ENCODE peak calls at places on chromosomes 3 and 15, in nine cellular contexts. One of them, this sample, is unnamed.

GRCh38 chr3:109127533-109127932 is 9.0 kb upstream of the C3orf85 start:
- DNase-seq in K562: no peak
- DNase-seq in hepatocyte: no peak
- DNase-seq in sigmoid colon: no peak
- DNase-seq in cardiac muscle cell: no peak
- DNase-seq in psoas muscle: no peak
- DNase-seq in kidney: no peak
- DNase-seq in thoracic aorta: no peak
- DNase-seq in heart left ventricle: no peak
- DNase-seq in this sample: no peak

GRCh38 chr15:69824075-69824876 is 273.4 kb downstream of the TLE3 start:
- DNase-seq in K562: no peak
- DNase-seq in hepatocyte: no peak
- DNase-seq in sigmoid colon: no peak
- DNase-seq in cardiac muscle cell: no peak
- DNase-seq in psoas muscle: no peak
- DNase-seq in kidney: no peak
- DNase-seq in thoracic aorta: no peak
- DNase-seq in heart left ventricle: no peak
- DNase-seq in this sample: no peak

GRCh38 chr15:74961616-74962015 is 5.0 kb upstream of the RPP25 start:
- DNase-seq in K562: no peak
- DNase-seq in hepatocyte: no peak
- DNase-seq in sigmoid colon: no peak
- DNase-seq in cardiac muscle cell: no peak
- DNase-seq in psoas muscle: no peak
- DNase-seq in kidney: peak
- DNase-seq in thoracic aorta: no peak
- DNase-seq in heart left ventricle: no peak
- DNase-seq in this sample: no peak

GRCh38 chr15:75725719-75726607 is 13.3 kb upstream of the CSPG4 start:
- DNase-seq in K562: no peak
- DNase-seq in hepatocyte: no peak
- DNase-seq in sigmoid colon: peak
- DNase-seq in cardiac muscle cell: no peak
- DNase-seq in psoas muscle: no peak
- DNase-seq in kidney: peak
- DNase-seq in thoracic aorta: no peak
- DNase-seq in heart left ventricle: peak
- DNase-seq in this sample: peak

GRCh38 chr3:50472958-50473357 is 30.5 kb downstream of the CACNA2D2 start:
- DNase-seq in K562: no peak
- DNase-seq in hepatocyte: no peak
- DNase-seq in sigmoid colon: no peak
- DNase-seq in cardiac muscle cell: no peak
- DNase-seq in psoas muscle: no peak
- DNase-seq in kidney: no peak
- DNase-seq in thoracic aorta: no peak
- DNase-seq in heart left ventricle: no peak
- DNase-seq in this sample: no peak

GRCh38 chr15:72796515-72797337 is 13.2 kb upstream of the ADPGK start:
- DNase-seq in K562: peak
- DNase-seq in hepatocyte: peak
- DNase-seq in sigmoid colon: no peak
- DNase-seq in cardiac muscle cell: peak
- DNase-seq in psoas muscle: peak
- DNase-seq in kidney: peak
- DNase-seq in thoracic aorta: no peak
- DNase-seq in heart left ventricle: peak
- DNase-seq in this sample: peak

GRCh38 chr3:190378240-190378891 is 9.6 kb upstream of the CLDN16 start:
- DNase-seq in K562: no peak
- DNase-seq in hepatocyte: no peak
- DNase-seq in sigmoid colon: no peak
- DNase-seq in cardiac muscle cell: peak
- DNase-seq in psoas muscle: peak
- DNase-seq in kidney: no peak
- DNase-seq in thoracic aorta: no peak
- DNase-seq in heart left ventricle: no peak
- DNase-seq in this sample: no peak

GRCh38 chr3:4501991-4502390 is 8.8 kb downstream of the ITPR1 start:
- DNase-seq in K562: no peak
- DNase-seq in hepatocyte: no peak
- DNase-seq in sigmoid colon: no peak
- DNase-seq in cardiac muscle cell: no peak
- DNase-seq in psoas muscle: no peak
- DNase-seq in kidney: no peak
- DNase-seq in thoracic aorta: no peak
- DNase-seq in heart left ventricle: no peak
- DNase-seq in this sample: no peak

GRCh38 chr3:131543714-131544113 is 40.9 kb upstream of the MRPL3 start:
- DNase-seq in K562: no peak
- DNase-seq in hepatocyte: peak
- DNase-seq in sigmoid colon: peak
- DNase-seq in cardiac muscle cell: peak
- DNase-seq in psoas muscle: peak
- DNase-seq in kidney: peak
- DNase-seq in thoracic aorta: peak
- DNase-seq in heart left ventricle: peak
- DNase-seq in this sample: no peak

GRCh38 chr15:57867970-57868791 is 161.7 kb downstream of the POLR2M start:
- DNase-seq in K562: no peak
- DNase-seq in hepatocyte: no peak
- DNase-seq in sigmoid colon: no peak
- DNase-seq in cardiac muscle cell: no peak
- DNase-seq in psoas muscle: no peak
- DNase-seq in kidney: no peak
- DNase-seq in thoracic aorta: no peak
- DNase-seq in heart left ventricle: no peak
- DNase-seq in this sample: no peak

GRCh38 chr15:74442604-74443003 is 8.8 kb upstream of the SEMA7A start:
- DNase-seq in K562: no peak
- DNase-seq in hepatocyte: no peak
- DNase-seq in sigmoid colon: no peak
- DNase-seq in cardiac muscle cell: no peak
- DNase-seq in psoas muscle: no peak
- DNase-seq in kidney: no peak
- DNase-seq in thoracic aorta: no peak
- DNase-seq in heart left ventricle: no peak
- DNase-seq in this sample: no peak

GRCh38 chr3:110946810-110947209 is 124.8 kb upstream of the NECTIN3 start:
- DNase-seq in K562: no peak
- DNase-seq in hepatocyte: no peak
- DNase-seq in sigmoid colon: no peak
- DNase-seq in cardiac muscle cell: no peak
- DNase-seq in psoas muscle: no peak
- DNase-seq in kidney: no peak
- DNase-seq in thoracic aorta: no peak
- DNase-seq in heart left ventricle: no peak
- DNase-seq in this sample: no peak

GRCh38 chr15:80990955-80991354 is 1.3 kb upstream of the MESD start:
- DNase-seq in K562: no peak
- DNase-seq in hepatocyte: no peak
- DNase-seq in sigmoid colon: no peak
- DNase-seq in cardiac muscle cell: no peak
- DNase-seq in psoas muscle: no peak
- DNase-seq in kidney: no peak
- DNase-seq in thoracic aorta: no peak
- DNase-seq in heart left ventricle: no peak
- DNase-seq in this sample: no peak
- H3K27ac ChIP-seq in K562: peak
- H3K27ac ChIP-seq in hepatocyte: no peak
- H3K27ac ChIP-seq in sigmoid colon: peak
- H3K27ac ChIP-seq in cardiac muscle cell: no peak
- H3K27ac ChIP-seq in psoas muscle: peak
- H3K27ac ChIP-seq in kidney: no peak
- H3K27ac ChIP-seq in thoracic aorta: peak
- H3K27ac ChIP-seq in heart left ventricle: peak
- H3K27ac ChIP-seq in this sample: peak

GRCh38 chr15:90211440-90212168 is 10.5 kb downstream of the SEMA4B start:
- DNase-seq in K562: peak
- DNase-seq in hepatocyte: peak
- DNase-seq in sigmoid colon: no peak
- DNase-seq in cardiac muscle cell: no peak
- DNase-seq in psoas muscle: no peak
- DNase-seq in kidney: peak
- DNase-seq in thoracic aorta: no peak
- DNase-seq in heart left ventricle: no peak
- DNase-seq in this sample: no peak

GRCh38 chr15:90209591-90209990 is 8.5 kb downstream of the SEMA4B start:
- DNase-seq in K562: no peak
- DNase-seq in hepatocyte: no peak
- DNase-seq in sigmoid colon: no peak
- DNase-seq in cardiac muscle cell: no peak
- DNase-seq in psoas muscle: no peak
- DNase-seq in kidney: peak
- DNase-seq in thoracic aorta: no peak
- DNase-seq in heart left ventricle: no peak
- DNase-seq in this sample: no peak

GRCh38 chr15:90210593-90210992 is 9.5 kb downstream of the SEMA4B start:
- DNase-seq in K562: no peak
- DNase-seq in hepatocyte: no peak
- DNase-seq in sigmoid colon: no peak
- DNase-seq in cardiac muscle cell: no peak
- DNase-seq in psoas muscle: no peak
- DNase-seq in kidney: no peak
- DNase-seq in thoracic aorta: no peak
- DNase-seq in heart left ventricle: no peak
- DNase-seq in this sample: no peak

GRCh38 chr15:90212221-90213079 is 11.3 kb downstream of the SEMA4B start:
- DNase-seq in K562: no peak
- DNase-seq in hepatocyte: peak
- DNase-seq in sigmoid colon: no peak
- DNase-seq in cardiac muscle cell: no peak
- DNase-seq in psoas muscle: no peak
- DNase-seq in kidney: peak
- DNase-seq in thoracic aorta: no peak
- DNase-seq in heart left ventricle: peak
- DNase-seq in this sample: no peak

DNA sequence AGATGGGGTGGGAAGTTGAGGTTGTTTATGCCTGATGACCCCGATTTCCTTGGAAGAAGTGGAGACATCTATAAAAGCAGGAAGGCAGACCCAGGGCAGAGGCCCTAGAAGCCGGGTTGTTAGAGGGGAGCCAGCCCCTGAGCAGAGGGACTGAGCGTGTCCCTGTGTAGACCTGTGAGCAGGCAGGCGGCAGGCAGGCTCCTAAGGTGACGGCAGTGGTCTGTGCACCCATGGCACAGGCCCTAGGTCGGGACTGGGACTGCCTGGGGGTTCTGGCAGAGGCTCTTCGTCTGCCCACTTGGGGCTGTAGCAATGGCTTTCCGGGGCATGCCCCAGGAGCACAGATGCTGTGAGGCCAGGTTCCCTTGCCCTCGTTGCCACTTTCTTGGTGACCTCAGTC is 9.9 kb downstream of the SEMA4B start:
- DNase-seq in K562: no peak
- DNase-seq in hepatocyte: no peak
- DNase-seq in sigmoid colon: no peak
- DNase-seq in cardiac muscle cell: no peak
- DNase-seq in psoas muscle: no peak
- DNase-seq in kidney: no peak
- DNase-seq in thoracic aorta: no peak
- DNase-seq in heart left ventricle: no peak
- DNase-seq in this sample: no peak
- H3K4me3 ChIP-seq in K562: no peak
- H3K4me3 ChIP-seq in hepatocyte: no peak
- H3K4me3 ChIP-seq in sigmoid colon: no peak
- H3K4me3 ChIP-seq in cardiac muscle cell: no peak
- H3K4me3 ChIP-seq in psoas muscle: no peak
- H3K4me3 ChIP-seq in kidney: no peak
- H3K4me3 ChIP-seq in thoracic aorta: no peak
- H3K4me3 ChIP-seq in heart left ventricle: no peak
- H3K4me3 ChIP-seq in this sample: no peak

GRCh38 chr15:67834249-67834592 is 5.6 kb downstream of the RNU6-1 start:
- DNase-seq in K562: no peak
- DNase-seq in hepatocyte: no peak
- DNase-seq in sigmoid colon: peak
- DNase-seq in cardiac muscle cell: no peak
- DNase-seq in psoas muscle: no peak
- DNase-seq in kidney: no peak
- DNase-seq in thoracic aorta: no peak
- DNase-seq in heart left ventricle: no peak
- DNase-seq in this sample: no peak

GRCh38 chr15:67832965-67833503 is 6.8 kb downstream of the RNU6-1 start:
- DNase-seq in K562: no peak
- DNase-seq in hepatocyte: no peak
- DNase-seq in sigmoid colon: peak
- DNase-seq in cardiac muscle cell: no peak
- DNase-seq in psoas muscle: no peak
- DNase-seq in kidney: no peak
- DNase-seq in thoracic aorta: no peak
- DNase-seq in heart left ventricle: no peak
- DNase-seq in this sample: no peak

GRCh38 chr15:67831363-67831762 is 6.1 kb downstream of the SKOR1 start:
- DNase-seq in K562: no peak
- DNase-seq in hepatocyte: no peak
- DNase-seq in sigmoid colon: peak
- DNase-seq in cardiac muscle cell: no peak
- DNase-seq in psoas muscle: no peak
- DNase-seq in kidney: no peak
- DNase-seq in thoracic aorta: no peak
- DNase-seq in heart left ventricle: no peak
- DNase-seq in this sample: no peak

GRCh38 chr15:67833504-67834248 is 6.2 kb downstream of the RNU6-1 start:
- DNase-seq in K562: peak
- DNase-seq in hepatocyte: peak
- DNase-seq in sigmoid colon: peak
- DNase-seq in cardiac muscle cell: peak
- DNase-seq in psoas muscle: peak
- DNase-seq in kidney: peak
- DNase-seq in thoracic aorta: no peak
- DNase-seq in heart left ventricle: peak
- DNase-seq in this sample: no peak

DNA sequence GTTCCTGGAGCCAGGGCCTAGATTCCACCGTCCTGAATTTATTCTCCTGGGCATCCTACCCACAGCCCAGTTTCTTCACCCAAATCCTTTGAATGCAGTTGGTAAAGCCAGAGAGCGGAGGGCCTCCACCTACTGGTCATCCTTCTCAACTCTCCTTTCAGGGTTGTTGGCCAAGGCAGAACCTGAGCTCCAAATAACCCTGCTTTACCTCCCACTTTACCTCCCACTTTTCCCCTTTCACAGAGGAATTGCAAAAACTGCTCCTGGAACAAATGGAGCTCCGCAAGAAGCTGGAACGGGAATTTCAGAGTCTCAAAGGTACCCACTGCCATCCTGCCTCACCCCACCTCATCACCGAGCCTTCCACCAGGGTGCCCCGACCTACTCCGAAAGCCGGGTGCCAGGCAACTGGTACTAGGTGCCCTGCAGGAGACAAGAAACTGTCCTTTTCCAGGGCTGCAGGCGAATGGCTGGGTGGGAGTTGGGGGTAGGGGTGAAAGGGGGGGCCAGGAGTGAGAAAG is 6.8 kb downstream of the SKOR1 start:
- DNase-seq in K562: no peak
- DNase-seq in hepatocyte: no peak
- DNase-seq in sigmoid colon: peak
- DNase-seq in cardiac muscle cell: peak
- DNase-seq in psoas muscle: no peak
- DNase-seq in kidney: no peak
- DNase-seq in thoracic aorta: no peak
- DNase-seq in heart left ventricle: no peak
- DNase-seq in this sample: no peak
- TF ChIP-seq CTCF in K562: peak
- TF ChIP-seq CTCF in hepatocyte: peak
- TF ChIP-seq CTCF in sigmoid colon: no peak
- TF ChIP-seq CTCF in cardiac muscle cell: peak
- TF ChIP-seq CTCF in psoas muscle: no peak
- TF ChIP-seq CTCF in kidney: peak
- TF ChIP-seq CTCF in thoracic aorta: no peak
- TF ChIP-seq CTCF in heart left ventricle: no peak
- TF ChIP-seq CTCF in this sample: no peak

GRCh38 chr3:134836921-134837320 is 41.9 kb downstream of the EPHB1 start:
- DNase-seq in K562: no peak
- DNase-seq in hepatocyte: no peak
- DNase-seq in sigmoid colon: no peak
- DNase-seq in cardiac muscle cell: no peak
- DNase-seq in psoas muscle: no peak
- DNase-seq in kidney: no peak
- DNase-seq in thoracic aorta: no peak
- DNase-seq in heart left ventricle: no peak
- DNase-seq in this sample: no peak
- H3K27ac ChIP-seq in K562: no peak
- H3K27ac ChIP-seq in hepatocyte: no peak
- H3K27ac ChIP-seq in sigmoid colon: no peak
- H3K27ac ChIP-seq in cardiac muscle cell: no peak
- H3K27ac ChIP-seq in psoas muscle: no peak
- H3K27ac ChIP-seq in kidney: no peak
- H3K27ac ChIP-seq in thoracic aorta: no peak
- H3K27ac ChIP-seq in heart left ventricle: no peak
- H3K27ac ChIP-seq in this sample: no peak